ENCODE peak calls at places on chromosome 11, in eight cellular contexts. V is activated CD4-positive, alpha-beta T cell treated with anti-CD3 and anti-CD28 coated beads, Interleukin-2, amount 50 U/mL, for 1 hour; X is GM20000; I is head of caudate nucleus; P is left colon; Y is NCI-H1436; J is posterior cingulate gyrus; B is stimulated activated CD4-positive, alpha-beta T cell treated with anti-CD3 and anti-CD28 coated beads, Interleukin-4, amount 100 ng/mL, for 24 hours. C is an unnamed sample.

GRCh38 chr11:68673991-68674390 is 10.4 kb upstream of the GAL start:
- DNase-seq in V (no peak), X (no peak), I (no peak), P (no peak), Y (no peak), J (no peak), B (no peak), C (no peak)

GRCh38 chr11:105861225-105861624 is 160.8 kb downstream of the MSANTD4 start:
- DNase-seq in V (no peak), X (no peak), I (no peak), P (no peak), Y (no peak), J (no peak), B (no peak), C (no peak)

GRCh38 chr11:72534859-72535547 is 100.7 kb upstream of the CLPB start:
- DNase-seq in V (no peak), X (no peak), I (no peak), P (no peak), Y (no peak), J (no peak), B (no peak), C (no peak)

GRCh38 chr11:111272420-111272819 is 25.9 kb upstream of the POU2AF3 start:
- DNase-seq in V (no peak), X (no peak), I (no peak), P (no peak), Y (no peak), J (no peak), B (no peak), C (no peak)

GRCh38 chr11:111735262-111736116 is 30.7 kb downstream of the PPP2R1B start:
- DNase-seq in V (no peak), X (no peak), I (peak; percentile 72), P (peak; percentile 39), Y (peak; percentile 64), J (peak; percentile 67), B (no peak), C (peak; percentile 97)

GRCh38 chr11:10208045-10208674 is 85.9 kb downstream of the SBF2 start:
- DNase-seq in V (no peak), X (peak; percentile 42), I (no peak), P (no peak), Y (peak; percentile 10), J (no peak), B (no peak), C (no peak)

GRCh38 chr11:45885921-45886721 is 670 bp downstream of the MAPK8IP1 start:
- DNase-seq in V (no peak), X (no peak), I (no peak), P (no peak), Y (no peak), J (no peak), B (no peak), C (no peak)

GRCh38 chr11:1436468-1437030 is 46.8 kb downstream of the BRSK2 start:
- DNase-seq in V (no peak), X (peak; percentile 49), I (no peak), P (no peak), Y (no peak), J (no peak), B (no peak), C (no peak)

GRCh38 chr11:2475151-2475918 is 30.5 kb downstream of the KCNQ1 start:
- DNase-seq in V (no peak), X (no peak), I (no peak), P (no peak), Y (no peak), J (no peak), B (no peak), C (no peak)

GRCh38 chr11:114099392-114100178 is 40.1 kb downstream of the ZBTB16 start:
- DNase-seq in V (no peak), X (no peak), I (no peak), P (no peak), Y (no peak), J (no peak), B (no peak), C (no peak)

GRCh38 chr11:72609451-72609850 is 64.8 kb downstream of the PDE2A start:
- DNase-seq in V (no peak), X (no peak), I (no peak), P (no peak), Y (no peak), J (no peak), B (no peak), C (no peak)

GRCh38 chr11:132358573-132358953 is 988.1 kb downstream of the NTM start:
- DNase-seq in V (no peak), X (no peak), I (no peak), P (no peak), Y (no peak), J (no peak), B (no peak), C (no peak)

GRCh38 chr11:3786781-3787428 is 10.4 kb downstream of the NUP98 start:
- DNase-seq in V (no peak), X (no peak), I (no peak), P (no peak), Y (no peak), J (no peak), B (no peak), C (no peak)

GRCh38 chr11:1049431-1049891 is 12.9 kb upstream of the MUC6 start:
- DNase-seq in V (no peak), X (no peak), I (no peak), P (no peak), Y (no peak), J (no peak), B (no peak), C (no peak)

GRCh38 chr11:83033972-83034672 is 37.6 kb downstream of the RAB30 start:
- DNase-seq in V (no peak), X (no peak), I (peak; percentile 21), P (peak; percentile 50), Y (peak; percentile 28), J (peak; percentile 31), B (no peak), C (no peak)

GRCh38 chr11:22130462-22131053 is 62.3 kb upstream of the ANO5 start:
- DNase-seq in V (no peak), X (peak; percentile 5), I (no peak), P (no peak), Y (no peak), J (no peak), B (no peak), C (no peak)

GRCh38 chr11:640021-640706 is 3.1 kb downstream of the DRD4 start:
- DNase-seq in V (no peak), X (no peak), I (no peak), P (no peak), Y (no peak), J (no peak), B (no peak), C (no peak)

GRCh38 chr11:38043060-38043459 is 1445.0 kb upstream of the RAG2 start:
- DNase-seq in V (no peak), X (no peak), I (no peak), P (no peak), Y (no peak), J (no peak), B (no peak), C (no peak)

GRCh38 chr11:130403301-130403804 is 25.1 kb downstream of the ADAMTS8 start:
- DNase-seq in V (no peak), X (no peak), I (peak; percentile 52), P (no peak), Y (no peak), J (peak; percentile 44), B (no peak), C (peak; percentile 64)

GRCh38 chr11:133951484-133952198 is 5.1 kb downstream of the IGSF9B start:
- DNase-seq in V (no peak), X (no peak), I (no peak), P (no peak), Y (peak; percentile 70), J (no peak), B (no peak), C (no peak)

GRCh38 chr11:64650923-64651523 is 60.0 kb downstream of the SLC22A12 start:
- DNase-seq in V (no peak), X (peak; percentile 63), I (peak; percentile 48), P (no peak), Y (no peak), J (no peak), B (no peak), C (no peak)

GRCh38 chr11:123233280-123233977 is 38.4 kb upstream of the CLMP start:
- DNase-seq in V (no peak), X (peak; percentile 58), I (peak; percentile 31), P (no peak), Y (no peak), J (no peak), B (no peak), C (no peak)

GRCh38 chr11:115334932-115335788 is 169.1 kb downstream of the CADM1 start:
- DNase-seq in V (no peak), X (peak; percentile 12), I (no peak), P (no peak), Y (no peak), J (no peak), B (no peak), C (no peak)

GRCh38 chr11:78432956-78433355 is 15.3 kb upstream of the GAB2 start:
- DNase-seq in V (no peak), X (no peak), I (no peak), P (no peak), Y (no peak), J (no peak), B (no peak), C (no peak)

GRCh38 chr11:119450590-119450989 is 27.6 kb upstream of the THY1 start:
- DNase-seq in V (no peak), X (no peak), I (no peak), P (no peak), Y (no peak), J (no peak), B (no peak), C (no peak)

GRCh38 chr11:75771646-75772410 is 3.2 kb downstream of the DGAT2 start:
- DNase-seq in V (no peak), X (no peak), I (no peak), P (no peak), Y (no peak), J (no peak), B (no peak), C (no peak)

GRCh38 chr11:117819096-117820040 is 5.2 kb downstream of the FXYD2 start:
- DNase-seq in V (no peak), X (no peak), I (peak; percentile 73), P (peak; percentile 78), Y (peak; percentile 42), J (peak; percentile 61), B (no peak), C (no peak)

GRCh38 chr11:83219095-83219494 is 25.6 kb downstream of the ANKRD42 start:
- DNase-seq in V (no peak), X (no peak), I (no peak), P (no peak), Y (no peak), J (no peak), B (no peak), C (no peak)

C was measured in kidney epithelial cell.